ENCODE peak calls at places on chromosomes 13 and 19, in ten cellular contexts. P, R, C, Y, E, W, L, X, Q and T are unnamed samples.

GRCh38 chr19:47036233-47036651 is 12.2 kb downstream of the TMEM160 start:
- DNase-seq in P (no peak), R (peak), C (no peak), Y (no peak), E (no peak), W (no peak), L (no peak), X (no peak), Q (no peak), T (no peak)

GRCh38 chr19:33746159-33746558 is 50.5 kb upstream of the KCTD15 start:
- DNase-seq in P (no peak), R (no peak), C (no peak), Y (no peak), E (no peak), W (no peak), L (no peak), X (no peak), Q (no peak), T (no peak)

GRCh38 chr19:21604941-21605548 is 99.6 kb downstream of the ZNF429 start:
- DNase-seq in P (no peak), R (no peak), C (no peak), Y (no peak), E (no peak), W (peak), L (no peak), X (no peak), Q (no peak), T (no peak)

GRCh38 chr13:113426591-113426986 is 26.7 kb downstream of the ADPRHL1 start:
- DNase-seq in P (no peak), R (no peak), C (no peak), Y (no peak), E (no peak), W (no peak), L (no peak), X (no peak), Q (no peak), T (no peak)

GRCh38 chr19:31956771-31957170 is 388.6 kb upstream of the ZNF507 start:
- DNase-seq in P (no peak), R (no peak), C (no peak), Y (no peak), E (no peak), W (no peak), L (no peak), X (no peak), Q (no peak), T (no peak)

GRCh38 chr13:112128052-112128610 is 61.2 kb downstream of the SOX1 start:
- DNase-seq in P (no peak), R (no peak), C (no peak), Y (no peak), E (no peak), W (no peak), L (no peak), X (no peak), Q (no peak), T (no peak)

GRCh38 chr13:81048026-81048461 is 707.1 kb upstream of the SPRY2 start:
- DNase-seq in P (no peak), R (no peak), C (no peak), Y (no peak), E (no peak), W (no peak), L (no peak), X (no peak), Q (no peak), T (no peak)

GRCh38 chr19:1365964-1366695 is 17.6 kb upstream of the NDUFS7 start:
- DNase-seq in P (no peak), R (no peak), C (no peak), Y (no peak), E (no peak), W (no peak), L (peak), X (no peak), Q (no peak), T (no peak)

GRCh38 chr19:43467276-43467675 is 1.9 kb upstream of the LYPD3 start:
- DNase-seq in P (no peak), R (no peak), C (no peak), Y (no peak), E (no peak), W (no peak), L (no peak), X (no peak), Q (no peak), T (peak)

GRCh38 chr13:97285221-97285955 is 63.3 kb downstream of the MBNL2 start:
- DNase-seq in P (no peak), R (no peak), C (no peak), Y (no peak), E (no peak), W (no peak), L (no peak), X (no peak), Q (no peak), T (no peak)

GRCh38 chr19:46378268-46378667 is 31.4 kb downstream of the PPP5C start:
- DNase-seq in P (no peak), R (no peak), C (no peak), Y (peak), E (no peak), W (no peak), L (no peak), X (no peak), Q (peak), T (peak)

GRCh38 chr19:13286195-13286985 is 136.2 kb downstream of the IER2 start:
- DNase-seq in P (no peak), R (no peak), C (no peak), Y (no peak), E (no peak), W (no peak), L (no peak), X (no peak), Q (no peak), T (no peak)

GRCh38 chr13:44336934-44337333 is 36.7 kb upstream of the SERP2 start:
- DNase-seq in P (no peak), R (no peak), C (no peak), Y (no peak), E (no peak), W (no peak), L (no peak), X (no peak), Q (no peak), T (no peak)

GRCh38 chr19:7720351-7720750 is 11.6 kb downstream of the CLEC4G start:
- DNase-seq in P (no peak), R (no peak), C (no peak), Y (no peak), E (no peak), W (no peak), L (no peak), X (no peak), Q (no peak), T (no peak)

GRCh38 chr19:35403116-35403760 is 32.4 kb downstream of the GPR42 start:
- DNase-seq in P (no peak), R (no peak), C (peak), Y (no peak), E (no peak), W (no peak), L (no peak), X (no peak), Q (no peak), T (no peak)

GRCh38 chr19:743168-743687 is 7.7 kb upstream of the MISP start:
- DNase-seq in P (no peak), R (peak), C (no peak), Y (peak), E (no peak), W (no peak), L (no peak), X (no peak), Q (no peak), T (peak)

GRCh38 chr13:110562696-110563462 is 1.4 kb upstream of the RAB20 start:
- DNase-seq in P (no peak), R (no peak), C (no peak), Y (no peak), E (no peak), W (no peak), L (peak), X (no peak), Q (no peak), T (no peak)

GRCh38 chr13:53151692-53152421 is 123.2 kb downstream of the OLFM4 start:
- DNase-seq in P (peak), R (peak), C (peak), Y (no peak), E (no peak), W (no peak), L (no peak), X (no peak), Q (no peak), T (peak)

GRCh38 chr13:77331421-77331820 is 4.5 kb upstream of the MYCBP2 start:
- DNase-seq in P (no peak), R (no peak), C (no peak), Y (no peak), E (no peak), W (no peak), L (no peak), X (no peak), Q (no peak), T (no peak)

GRCh38 chr19:49738242-49738641 is 24.9 kb downstream of the TSKS start:
- DNase-seq in P (no peak), R (no peak), C (no peak), Y (no peak), E (no peak), W (no peak), L (no peak), X (no peak), Q (no peak), T (no peak)

GRCh38 chr19:56217039-56217949 is 15.2 kb downstream of the ZSCAN5C start:
- DNase-seq in P (peak), R (peak), C (no peak), Y (peak), E (no peak), W (peak), L (no peak), X (no peak), Q (no peak), T (peak)

GRCh38 chr19:38745316-38745715 is 1.0 kb upstream of the CAPN12 start:
- DNase-seq in P (peak), R (no peak), C (no peak), Y (no peak), E (no peak), W (no peak), L (no peak), X (no peak), Q (no peak), T (no peak)

GRCh38 chr19:48330012-48330681 is 4.8 kb downstream of the EMP3 start:
- DNase-seq in P (peak), R (peak), C (peak), Y (no peak), E (peak), W (peak), L (peak), X (no peak), Q (no peak), T (no peak)

GRCh38 chr19:21430674-21431073 is 33.7 kb downstream of the ZNF493 start:
- DNase-seq in P (no peak), R (no peak), C (no peak), Y (no peak), E (no peak), W (no peak), L (no peak), X (no peak), Q (no peak), T (no peak)

GRCh38 chr19:49432141-49433073 is 7.2 kb downstream of the GFY start:
- DNase-seq in P (no peak), R (no peak), C (no peak), Y (no peak), E (no peak), W (no peak), L (no peak), X (no peak), Q (no peak), T (no peak)

GRCh38 chr19:40190891-40191835 is at the start of gene MAP3K10:
- DNase-seq in P (peak), R (peak), C (peak), Y (peak), E (peak), W (peak), L (peak), X (peak), Q (no peak), T (peak)

DNA sequence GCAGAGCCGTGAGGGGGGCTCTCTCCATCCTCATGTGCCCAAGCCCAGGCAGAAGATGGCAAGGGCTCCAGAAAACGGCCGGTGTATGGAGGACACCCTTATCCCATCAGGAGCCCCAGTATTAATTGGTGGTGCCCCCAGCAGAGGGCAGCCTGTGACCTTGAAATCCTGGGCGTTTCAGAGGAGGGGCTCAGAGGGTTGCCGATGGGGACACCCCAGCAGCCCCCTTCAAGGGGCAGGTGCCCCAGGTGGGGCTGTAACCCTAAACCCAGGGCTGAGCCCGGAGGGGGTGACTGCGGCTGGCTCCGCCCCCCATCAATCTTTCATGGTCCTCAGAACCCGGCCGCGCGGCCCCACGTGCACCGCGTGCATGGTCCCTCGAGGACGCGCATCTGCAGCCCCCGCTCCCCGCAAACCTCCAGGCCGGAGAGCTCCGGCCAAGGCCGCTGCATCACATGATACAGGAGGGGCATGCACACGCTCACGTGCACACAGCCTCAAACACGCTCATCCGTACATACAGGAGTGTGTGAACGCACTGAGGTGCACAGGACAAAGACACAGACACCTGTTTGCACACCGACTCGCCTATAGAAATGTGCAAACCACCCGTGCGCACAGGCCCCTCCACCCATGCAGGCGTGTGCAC is 959 bp downstream of the RAB3A start:
- DNase-seq in P (peak), R (no peak), C (peak), Y (no peak), E (no peak), W (no peak), L (no peak), X (no peak), Q (no peak), T (no peak)
- TF ChIP-seq CTCF in P (peak), R (no peak), C (peak), Y (peak), E (peak), W (peak), L (no peak), X (no peak), Q (peak), T (peak)

GRCh38 chr13:98483636-98484288 is 93.1 kb downstream of the STK24 start:
- DNase-seq in P (no peak), R (no peak), C (no peak), Y (no peak), E (no peak), W (no peak), L (no peak), X (no peak), Q (no peak), T (peak)
- TF ChIP-seq CTCF in P (no peak), R (no peak), C (no peak), Y (no peak), E (no peak), W (no peak), L (no peak), X (no peak), Q (no peak), T (peak)

GRCh38 chr19:10550336-10550735 is 6.6 kb downstream of the ATG4D start:
- DNase-seq in P (no peak), R (no peak), C (no peak), Y (no peak), E (no peak), W (no peak), L (no peak), X (no peak), Q (no peak), T (no peak)

GRCh38 chr19:10553087-10553667 is 9.5 kb downstream of the ATG4D start:
- DNase-seq in P (no peak), R (no peak), C (no peak), Y (no peak), E (no peak), W (no peak), L (no peak), X (no peak), Q (no peak), T (no peak)

GRCh38 chr19:10549733-10550132 is 6.0 kb downstream of the ATG4D start:
- DNase-seq in P (no peak), R (no peak), C (no peak), Y (no peak), E (no peak), W (no peak), L (no peak), X (no peak), Q (no peak), T (no peak)

GRCh38 chr19:10552596-10553053 is 8.9 kb downstream of the ATG4D start:
- DNase-seq in P (peak), R (no peak), C (no peak), Y (no peak), E (no peak), W (no peak), L (no peak), X (no peak), Q (no peak), T (peak)

GRCh38 chr19:10551698-10552301 is 8.1 kb downstream of the ATG4D start:
- DNase-seq in P (no peak), R (peak), C (no peak), Y (peak), E (no peak), W (no peak), L (no peak), X (no peak), Q (no peak), T (peak)
- TF ChIP-seq CTCF in P (no peak), R (no peak), C (peak), Y (peak), E (no peak), W (peak), L (no peak), X (no peak), Q (no peak), T (peak)

GRCh38 chr19:54881884-54882283 is 7.8 kb downstream of the FCAR start:
- DNase-seq in P (no peak), R (no peak), C (no peak), Y (no peak), E (no peak), W (no peak), L (no peak), X (no peak), Q (no peak), T (no peak)

GRCh38 chr19:54883228-54883627 is 9.2 kb downstream of the FCAR start:
- DNase-seq in P (no peak), R (no peak), C (no peak), Y (no peak), E (no peak), W (no peak), L (no peak), X (no peak), Q (no peak), T (no peak)

DNA sequence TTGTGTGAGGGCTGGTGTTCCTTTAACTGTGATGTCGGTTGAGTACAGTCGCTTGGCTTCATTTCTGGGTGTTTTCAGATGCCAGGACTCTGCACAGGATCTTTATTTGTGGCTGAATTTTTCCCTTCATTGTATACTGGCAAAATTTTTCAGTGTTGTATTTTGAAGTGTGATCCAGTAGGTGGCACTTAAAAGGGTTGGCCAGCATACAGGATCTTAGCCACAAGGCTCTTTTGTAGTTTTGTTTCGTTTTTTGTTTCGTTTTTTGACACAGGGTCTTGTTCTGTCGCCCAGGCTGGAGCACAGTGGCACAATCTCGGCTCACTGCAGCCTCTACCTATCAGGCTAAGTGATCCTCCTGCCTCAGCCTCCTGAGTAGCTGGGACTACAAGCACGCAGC is 8.7 kb downstream of the FCAR start:
- DNase-seq in P (no peak), R (no peak), C (no peak), Y (no peak), E (no peak), W (no peak), L (no peak), X (no peak), Q (no peak), T (peak)
- TF ChIP-seq CTCF in P (peak), R (no peak), C (no peak), Y (no peak), E (no peak), W (no peak), L (no peak), X (no peak), Q (no peak), T (no peak)

DNA sequence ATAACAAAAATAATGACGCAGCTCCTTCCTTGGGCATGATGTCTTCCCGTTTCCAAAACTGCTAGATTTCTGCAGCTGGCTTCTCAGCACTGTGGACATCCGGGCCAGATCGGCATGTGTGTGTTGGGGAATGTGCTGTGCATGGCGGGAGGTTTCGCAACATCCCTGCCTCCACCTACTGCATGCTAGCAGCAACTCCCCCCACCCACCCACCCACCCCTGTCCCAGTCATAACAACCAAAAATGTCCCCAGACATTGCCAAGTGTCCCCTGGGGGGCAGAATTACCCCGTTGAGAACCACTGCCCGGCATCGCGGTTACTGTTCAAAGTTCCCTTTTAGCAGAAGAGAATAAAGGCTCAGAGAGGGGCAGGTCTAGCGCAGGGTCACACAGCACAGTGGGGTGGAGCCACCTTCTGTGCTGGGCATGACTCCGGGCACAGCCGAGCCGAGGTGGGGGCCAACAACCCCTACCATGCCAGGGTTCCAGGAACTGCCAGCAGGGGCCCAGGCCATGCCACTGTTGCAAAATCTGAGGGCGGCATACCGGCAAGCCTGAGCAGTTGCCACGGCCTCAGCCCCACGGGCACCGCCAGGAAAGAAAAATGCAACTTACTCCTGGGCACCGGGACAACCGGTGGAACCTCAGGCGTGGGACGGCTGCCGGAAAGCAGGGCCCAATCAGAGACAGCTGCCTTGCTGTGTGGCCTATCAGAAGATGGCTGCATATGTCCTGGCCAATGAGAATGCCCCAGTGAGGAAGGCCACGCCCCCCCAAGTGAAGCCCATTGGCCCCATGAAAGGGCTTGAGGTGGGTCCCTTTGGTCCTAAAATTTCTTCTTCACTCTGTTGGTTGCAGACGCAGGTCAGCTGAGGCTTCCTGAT is 22.5 kb upstream of the NFIC start:
- DNase-seq in P (peak), R (peak), C (no peak), Y (peak), E (peak), W (peak), L (peak), X (peak), Q (no peak), T (peak)
- TF ChIP-seq CTCF in P (no peak), R (no peak), C (no peak), Y (no peak), E (no peak), W (peak), L (peak), X (no peak), Q (no peak), T (no peak)

GRCh38 chr13:39684531-39685137 is 29.2 kb downstream of the COG6 start:
- DNase-seq in P (peak), R (no peak), C (peak), Y (peak), E (no peak), W (no peak), L (no peak), X (no peak), Q (peak), T (peak)
- TF ChIP-seq CTCF in P (peak), R (no peak), C (peak), Y (no peak), E (peak), W (peak), L (peak), X (no peak), Q (peak), T (peak)

GRCh38 chr19:17114414-17114831 is 38.8 kb downstream of the MYO9B start:
- DNase-seq in P (no peak), R (no peak), C (no peak), Y (no peak), E (no peak), W (peak), L (no peak), X (no peak), Q (no peak), T (peak)

GRCh38 chr19:17112271-17112670 is 36.7 kb downstream of the MYO9B start:
- DNase-seq in P (no peak), R (no peak), C (no peak), Y (no peak), E (no peak), W (no peak), L (peak), X (no peak), Q (no peak), T (no peak)

GRCh38 chr19:17111766-17112165 is 36.2 kb downstream of the MYO9B start:
- DNase-seq in P (no peak), R (no peak), C (no peak), Y (no peak), E (no peak), W (no peak), L (no peak), X (no peak), Q (no peak), T (no peak)

GRCh38 chr19:17113127-17113785 is 37.7 kb downstream of the MYO9B start:
- DNase-seq in P (no peak), R (no peak), C (no peak), Y (no peak), E (no peak), W (no peak), L (peak), X (no peak), Q (no peak), T (no peak)

GRCh38 chr19:17112700-17113099 is 37.1 kb downstream of the MYO9B start:
- DNase-seq in P (no peak), R (no peak), C (no peak), Y (no peak), E (no peak), W (no peak), L (peak), X (no peak), Q (no peak), T (no peak)
- TF ChIP-seq CTCF in P (no peak), R (no peak), C (no peak), Y (no peak), E (no peak), W (no peak), L (no peak), X (no peak), Q (no peak), T (no peak)

GRCh38 chr19:14361824-14362223 is 19.4 kb upstream of the ADGRE5 start:
- DNase-seq in P (peak), R (no peak), C (peak), Y (peak), E (no peak), W (no peak), L (no peak), X (no peak), Q (no peak), T (no peak)
- TF ChIP-seq CTCF in P (peak), R (no peak), C (peak), Y (no peak), E (peak), W (peak), L (no peak), X (no peak), Q (peak), T (no peak)